ENCODE peak calls at places on chromosomes 16 and 17, in four cellular contexts. L is heart left ventricle, M is lung, I is tibial nerve. X is an unnamed sample.

GRCh38 chr17:62064029-62064790 is 868 bp downstream of the MED13 start:
- DNase-seq in L (no peak), M (no peak), I (no peak), X (no peak)

GRCh38 chr17:17516315-17516930 is 20.2 kb upstream of the RASD1 start:
- DNase-seq in L (no peak), M (no peak), I (no peak), X (no peak)

GRCh38 chr16:57260294-57260929 is 15.4 kb downstream of the ARL2BP start:
- DNase-seq in L (no peak), M (no peak), I (no peak), X (no peak)

GRCh38 chr17:75979705-75980187 is 706 bp downstream of the TEN1 start:
- DNase-seq in L (no peak), M (no peak), I (no peak), X (no peak)

GRCh38 chr17:7858487-7858832 is 657 bp downstream of the CYB5D1 start:
- DNase-seq in L (no peak), M (no peak), I (no peak), X (no peak)

GRCh38 chr16:80936410-80936809 is 70.3 kb downstream of the CMC2 start:
- DNase-seq in L (no peak), M (no peak), I (no peak), X (no peak)

GRCh38 chr17:80644588-80644987 is 100.0 kb downstream of the RPTOR start:
- DNase-seq in L (no peak), M (no peak), I (no peak), X (no peak)

GRCh38 chr17:17880577-17881196 is 43.9 kb upstream of the SREBF1 start:
- DNase-seq in L (no peak), M (no peak), I (no peak), X (no peak)

GRCh38 chr17:43779145-43780125 is 658 bp upstream of the DUSP3 start:
- DNase-seq in L (peak; percentile 52), M (no peak), I (no peak), X (no peak)

GRCh38 chr17:34788696-34789095 is 172.6 kb downstream of the CCT6B start:
- DNase-seq in L (no peak), M (no peak), I (no peak), X (no peak)

GRCh38 chr17:45307290-45308015 is 9.4 kb downstream of the MAP3K14 start:
- DNase-seq in L (no peak), M (no peak), I (no peak), X (no peak)

GRCh38 chr17:78537217-78537860 is 39.9 kb downstream of the DNAH17 start:
- DNase-seq in L (no peak), M (no peak), I (no peak), X (no peak)

GRCh38 chr16:79360267-79360666 is 240.3 kb downstream of the MAF start:
- DNase-seq in L (no peak), M (no peak), I (no peak), X (no peak)

GRCh38 chr16:61057635-61058034 is 978.6 kb downstream of the CDH8 start:
- DNase-seq in L (no peak), M (no peak), I (no peak), X (no peak)
- H3K9me3 ChIP-seq in L (no peaks in the 10 kb centered on the region), M (no peaks in the 10 kb centered on the region), I (no peaks in the 10 kb centered on the region), X (no peaks in the 10 kb centered on the region)

GRCh38 chr17:40526668-40527067 is 25.2 kb upstream of the TNS4 start:
- DNase-seq in L (peak; percentile 81), M (no peak), I (no peak), X (no peak)
- TF ChIP-seq CTCF in L (no peak), M (no peak), I (no peak), X (no peak)

DNA sequence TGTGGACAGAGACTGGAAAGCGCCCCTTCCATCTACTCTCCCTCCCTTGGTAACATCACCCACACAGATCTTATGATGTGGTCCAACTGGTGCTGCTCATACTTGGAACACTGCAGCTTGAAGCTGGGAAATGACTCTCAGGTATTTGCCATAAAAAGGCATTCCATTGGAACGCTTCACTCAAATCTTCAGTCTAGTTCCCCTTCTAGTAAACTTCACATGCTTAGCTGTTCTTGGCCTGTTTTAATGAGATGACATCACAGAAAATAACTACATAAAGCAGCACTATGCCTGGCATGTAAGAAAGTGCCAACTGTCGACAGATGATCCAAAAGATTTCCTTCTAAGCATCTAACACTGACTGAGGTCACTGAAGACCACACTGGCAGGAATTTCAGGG is 9.3 kb downstream of the ZNF263 start:
- DNase-seq in L (no peak), M (no peak), I (no peak), X (no peak)
- H3K9me3 ChIP-seq in L (peaks cover 100% of the 10 kb centered on the region), M (peaks cover 63% of the 10 kb centered on the region), I (peaks cover 100% of the 10 kb centered on the region), X (peaks cover 93% of the 10 kb centered on the region)

GRCh38 chr16:77457046-77457445 is 22.2 kb upstream of the ADAMTS18 start:
- DNase-seq in L (no peak), M (no peak), I (no peak), X (no peak)
- TF ChIP-seq CTCF in L (no peak), M (no peak), I (no peak), X (no peak)